ENCODE peak calls at places on chromosomes 1 and 21, in five cellular contexts. B, T, N, I and P are unnamed samples.

GRCh38 chr1:182939413-182939812 is 13.6 kb downstream of the SHCBP1L start:
- DNase-seq in B (no peak), I (no peak), N (no peak), T (no peak), P (no peak)

GRCh38 chr1:173568483-173568882 is 34.4 kb downstream of the SLC9C2 start:
- DNase-seq in T (no peak), N (no peak), B (no peak), I (no peak), P (no peak)

GRCh38 chr1:15353839-15354579 is 55.7 kb upstream of the EFHD2 start:
- DNase-seq in N (no peak), B (peak), T (peak), I (no peak), P (peak)

GRCh38 chr1:2583871-2584341 is 2.7 kb upstream of the PRXL2B start:
- DNase-seq in T (no peak), I (no peak), N (no peak), B (peak), P (peak)

GRCh38 chr21:17780539-17780938 is 38.6 kb downstream of the C21orf91 start:
- DNase-seq in T (no peak), N (no peak), B (no peak), I (no peak), P (no peak)

GRCh38 chr1:230176871-230177411 is 109.9 kb downstream of the GALNT2 start:
- DNase-seq in T (no peak), I (peak), B (no peak), N (peak), P (peak)

GRCh38 chr1:183331095-183331742 is 87.0 kb downstream of the NMNAT2 start:
- DNase-seq in T (peak), B (no peak), I (peak), N (no peak), P (no peak)

GRCh38 chr21:34567574-34567973 is 47.3 kb downstream of the RCAN1 start:
- DNase-seq in B (no peak), N (no peak), I (no peak), T (no peak), P (no peak)

GRCh38 chr1:46555826-46556619 is 4.6 kb upstream of the KNCN start:
- DNase-seq in I (no peak), T (no peak), B (no peak), N (no peak), P (no peak)

GRCh38 chr1:66777846-66778245 is 23.2 kb downstream of the INSL5 start:
- DNase-seq in N (no peak), I (no peak), B (no peak), T (no peak), P (no peak)

GRCh38 chr1:109242387-109242786 is 7.0 kb upstream of the CELSR2 start:
- DNase-seq in I (no peak), N (no peak), T (no peak), B (no peak), P (no peak)

GRCh38 chr1:29749546-29749945 is 513.2 kb downstream of the PTPRU start:
- DNase-seq in T (no peak), N (no peak), I (no peak), B (no peak), P (no peak)

GRCh38 chr1:100142343-100142742 is 9.4 kb downstream of the TRMT13 start:
- DNase-seq in N (peak), I (no peak), T (no peak), B (no peak), P (no peak)

GRCh38 chr1:217881607-217882332 is 250.6 kb downstream of the SPATA17 start:
- DNase-seq in N (no peak), T (no peak), B (no peak), I (no peak), P (no peak)

GRCh38 chr1:180881806-180882509 is 30.7 kb upstream of the KIAA1614 start:
- DNase-seq in I (no peak), N (peak), T (peak), B (peak), P (peak)

GRCh38 chr1:8370928-8371327 is 53.0 kb downstream of the SLC45A1 start:
- DNase-seq in B (no peak), N (no peak), T (no peak), I (no peak), P (peak)

GRCh38 chr1:175968486-175969182 is 225.2 kb upstream of the TNR start:
- DNase-seq in N (no peak), B (no peak), I (no peak), T (no peak), P (peak)

GRCh38 chr21:45630876-45631275 is 12.6 kb upstream of the PCBP3 start:
- DNase-seq in I (no peak), B (no peak), T (no peak), N (no peak), P (no peak)

GRCh38 chr1:51794260-51794659 is 84.3 kb downstream of the NRDC start:
- DNase-seq in I (no peak), N (no peak), T (no peak), B (no peak), P (no peak)

GRCh38 chr1:222048030-222048632 is 306.2 kb upstream of the DUSP10 start:
- DNase-seq in I (no peak), B (no peak), T (no peak), N (no peak), P (peak)

GRCh38 chr1:107748529-107748928 is 216.5 kb downstream of the VAV3 start:
- DNase-seq in T (peak), B (peak), I (no peak), N (peak), P (peak)

GRCh38 chr1:205714190-205714905 is 34.0 kb upstream of the SLC45A3 start:
- DNase-seq in B (peak), N (no peak), I (no peak), T (peak), P (peak)

GRCh38 chr1:56120021-56120420 is 459.3 kb downstream of the PLPP3 start:
- DNase-seq in N (no peak), T (no peak), I (no peak), B (no peak), P (peak)

GRCh38 chr1:160778976-160779375 is 17.0 kb upstream of the LY9 start:
- DNase-seq in T (no peak), N (no peak), I (no peak), B (no peak), P (no peak)

GRCh38 chr1:160780398-160780755 is 15.6 kb upstream of the LY9 start:
- DNase-seq in I (no peak), B (no peak), T (no peak), N (no peak), P (no peak)

GRCh38 chr1:160777486-160778089 is 18.4 kb upstream of the LY9 start:
- DNase-seq in B (peak), I (peak), N (peak), T (peak), P (no peak)

GRCh38 chr1:160781129-160781808 is 14.7 kb upstream of the LY9 start:
- DNase-seq in T (no peak), N (no peak), B (no peak), I (no peak), P (no peak)

GRCh38 chr1:160779662-160780397 is 16.1 kb upstream of the LY9 start:
- DNase-seq in B (peak), T (peak), N (peak), I (peak), P (no peak)
- TF ChIP-seq RFX5 in B (no peak), T (no peak), N (no peak), I (no peak), P (no peak)

GRCh38 chr1:119686661-119687060 is 25.1 kb upstream of the PHGDH start:
- DNase-seq in N (no peak), I (no peak), B (no peak), T (no peak), P (no peak)
- TF ChIP-seq RFX5 in N (no peak), I (no peak), B (no peak), T (no peak), P (no peak)

GRCh38 chr1:114153621-114154145 is at the start of gene SYT6:
- DNase-seq in N (no peak), B (no peak), T (no peak), I (peak), P (no peak)
- TF ChIP-seq RFX5 in N (no peak), B (no peak), T (no peak), I (no peak), P (no peak)

DNA sequence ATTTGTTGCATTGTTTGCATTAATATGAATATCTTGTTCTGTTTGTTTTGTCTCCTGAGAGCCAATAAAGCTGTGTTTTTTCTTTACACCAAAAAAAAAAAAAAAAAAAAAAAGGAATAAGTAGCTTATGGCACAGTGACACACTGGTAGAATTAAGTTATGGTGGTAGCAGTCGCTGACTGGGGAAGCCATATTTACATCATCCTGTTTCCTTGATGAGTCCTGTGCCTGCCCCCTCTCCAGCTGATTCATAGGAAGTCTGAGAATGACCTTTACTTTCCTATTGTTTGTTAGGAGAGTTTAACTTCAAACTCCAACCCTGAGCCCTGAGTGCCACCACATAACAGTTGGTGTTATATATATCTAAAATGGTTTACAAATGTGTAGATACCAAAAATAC is 62.2 kb downstream of the OBSCN start:
- DNase-seq in I (no peak), B (peak), N (no peak), T (no peak), P (peak)
- TF ChIP-seq RFX5 in I (no peak), B (no peak), N (no peak), T (no peak), P (no peak)

DNA sequence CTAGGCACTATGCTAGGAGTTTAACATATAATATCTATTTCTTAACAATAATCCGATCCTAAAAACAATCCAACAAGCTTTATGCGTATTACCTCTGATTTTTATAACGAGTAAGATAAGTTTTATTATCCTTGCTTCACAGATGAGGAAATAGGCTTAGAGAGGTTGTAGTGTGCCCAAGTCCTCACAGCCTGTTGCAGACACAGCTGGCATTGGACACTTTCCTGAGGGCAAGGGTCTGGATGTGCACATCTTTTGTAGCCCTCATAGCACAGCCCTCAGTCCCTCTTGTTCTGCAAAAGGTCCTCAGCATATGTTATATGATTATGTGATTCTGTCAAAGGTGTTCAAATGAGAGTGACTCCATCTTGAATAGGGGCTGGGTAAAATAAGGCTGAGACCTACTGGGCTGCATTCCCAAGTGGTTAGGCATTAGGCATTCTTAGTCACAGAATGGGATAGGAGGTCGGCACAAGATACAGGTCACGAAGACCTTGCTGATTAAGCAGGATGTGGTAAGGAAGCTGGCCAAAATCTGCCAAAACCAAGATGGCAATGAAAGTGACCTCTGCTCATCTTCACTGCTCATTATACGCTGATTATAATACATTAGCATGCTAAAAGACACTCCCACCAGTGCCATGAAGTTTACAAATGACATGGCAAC is 75.7 kb upstream of the F3 start:
- DNase-seq in B (no peak), N (no peak), I (no peak), T (no peak), P (peak)
- TF ChIP-seq RFX5 in B (no peak), N (no peak), I (no peak), T (no peak), P (no peak)

DNA sequence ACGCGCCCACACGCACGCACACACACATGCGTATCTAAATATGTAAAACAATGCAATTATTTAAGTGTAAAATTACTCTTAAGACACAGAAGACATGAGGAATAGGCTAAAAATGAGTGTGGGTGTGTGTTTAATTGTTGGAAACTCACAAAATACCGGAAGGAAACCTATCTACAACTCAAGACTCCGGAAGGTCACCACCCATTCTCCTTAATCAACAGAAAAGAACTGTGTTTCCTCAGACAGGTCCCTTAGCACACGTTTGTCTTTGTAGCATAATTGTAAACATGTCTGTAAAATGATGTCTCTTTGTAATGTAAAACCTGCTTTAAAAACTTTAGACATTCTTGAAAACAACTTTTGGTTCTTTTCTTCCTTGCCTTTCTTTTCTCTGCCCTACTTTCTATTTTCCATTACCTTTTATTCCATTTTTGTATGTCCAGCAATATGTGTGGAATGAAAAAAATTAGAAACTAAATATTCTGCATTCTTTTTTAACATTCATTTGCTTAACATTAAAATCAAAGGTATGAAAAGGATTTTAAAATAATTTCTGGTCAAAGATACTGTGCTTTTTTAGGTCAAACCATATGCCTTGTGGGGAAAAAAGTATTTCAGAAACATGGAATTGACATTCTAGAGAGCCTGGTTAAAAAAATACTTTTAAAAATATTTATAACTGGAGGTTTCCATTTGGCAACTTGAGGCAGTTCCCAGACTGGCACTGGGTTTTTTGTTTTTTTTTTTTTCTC is 46.2 kb downstream of the ATP5PF start:
- DNase-seq in I (no peak), T (no peak), N (no peak), B (no peak), P (no peak)
- TF ChIP-seq RFX5 in I (no peak), T (no peak), N (no peak), B (no peak), P (no peak)

DNA sequence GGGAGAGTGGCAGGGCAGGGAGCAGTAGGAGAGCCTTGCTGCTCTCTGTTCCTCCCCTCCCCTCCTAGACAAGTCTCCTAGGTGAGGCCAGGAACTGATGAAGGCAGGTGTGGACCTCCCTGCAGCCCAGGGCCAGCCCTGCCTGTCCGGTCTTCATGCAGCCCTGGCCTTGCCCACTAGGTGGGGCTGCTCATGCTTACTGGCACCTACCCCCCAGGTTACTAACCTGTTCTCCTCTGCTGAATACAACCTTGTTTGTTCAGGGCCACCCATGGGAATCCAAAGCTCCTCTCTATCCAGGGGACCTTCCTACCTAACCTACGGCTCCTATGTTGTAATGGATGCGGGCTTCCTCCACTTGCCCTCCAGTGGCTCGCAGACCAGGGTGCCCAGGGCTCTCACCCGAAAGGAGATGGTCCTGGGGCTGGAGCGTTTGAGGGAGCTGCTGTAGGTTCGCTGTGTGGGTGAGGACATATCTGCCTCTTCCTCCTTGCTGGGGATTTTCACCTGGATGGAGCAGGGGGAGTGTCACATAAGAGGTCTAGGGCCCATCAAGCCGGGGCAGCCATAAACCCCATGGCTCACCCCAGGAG is 7.9 kb upstream of the TNNT2 start:
- DNase-seq in I (peak), B (peak), N (peak), T (peak), P (peak)
- TF ChIP-seq RFX5 in I (no peak), B (no peak), N (no peak), T (no peak), P (no peak)

DNA sequence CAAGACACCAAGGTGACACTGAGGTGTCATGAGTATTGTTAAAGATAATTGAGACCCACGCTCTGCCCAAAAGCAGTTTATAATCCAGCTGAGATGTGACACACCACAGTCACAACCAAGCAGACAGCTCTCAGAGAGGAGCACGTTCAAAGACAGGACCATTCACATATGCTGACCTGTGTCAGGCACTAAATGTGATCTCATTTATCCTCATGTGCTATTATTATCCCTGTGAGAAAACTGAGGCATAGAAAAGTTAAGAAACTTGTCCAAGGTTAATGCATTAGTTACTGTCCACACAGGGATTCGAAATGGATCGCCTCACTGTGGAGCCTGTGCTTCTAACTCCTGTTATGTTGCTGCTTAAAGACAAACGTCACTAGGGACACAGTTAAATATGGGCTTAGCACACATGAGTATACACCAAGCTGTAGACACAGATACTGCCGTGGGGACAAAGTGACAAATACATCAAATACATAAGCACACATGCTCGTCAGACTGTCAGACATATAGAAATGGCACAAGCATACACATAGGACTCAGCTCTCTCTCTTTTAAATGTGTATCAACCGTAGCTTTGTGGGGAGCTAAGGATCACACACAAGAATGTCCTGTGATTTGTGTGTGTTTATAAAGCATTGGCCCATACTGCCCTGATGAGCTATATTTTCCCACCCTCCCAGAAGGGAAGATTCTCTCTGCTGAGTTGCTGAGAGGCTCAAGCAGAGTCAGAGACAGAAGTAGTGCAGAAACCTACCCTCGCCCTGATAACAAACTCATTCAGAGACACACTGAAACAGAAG is 3.5 kb upstream of the IGSF8 start:
- DNase-seq in N (no peak), B (no peak), T (no peak), I (no peak), P (peak)
- TF ChIP-seq RFX5 in N (no peak), B (no peak), T (no peak), I (no peak), P (no peak)

GRCh38 chr1:178694923-178695525 is 30.0 kb upstream of the RALGPS2 start:
- DNase-seq in B (no peak), N (no peak), I (no peak), T (no peak), P (no peak)
- TF ChIP-seq RFX5 in B (no peak), N (no peak), I (no peak), T (no peak), P (no peak)

GRCh38 chr1:154791292-154792278 is 78.5 kb downstream of the KCNN3 start:
- DNase-seq in T (no peak), I (no peak), N (no peak), B (no peak), P (peak)
- TF ChIP-seq RFX5 in T (no peak), I (no peak), N (no peak), B (no peak), P (no peak)